ENCODE peak calls at places on chromosomes 13 and 19, in ten cellular contexts. G is RCC 7860; M is aorta; T is OCI-M1; N is activated CD4-positive, alpha-beta T cell treated with anti-CD3 and anti-CD28 coated beads for 1 hour; P is right cardiac atrium; X is NCI-H1436; V is activated CD8-positive, alpha-beta memory T cell treated with anti-CD3 and anti-CD28 coated beads, Interleukin-2, amount 10 ng/mL, durations not matched to agents 7 days and 5 days; R is tibial artery; W is GM04504. K is an unnamed sample.

GRCh38 chr19:43148233-43148632 is 38.1 kb downstream of the PSG5 start:
- DNase-seq in T (no peak), G (peak; percentile 63), M (no peak), X (no peak), W (peak; percentile 68), V (no peak), R (no peak), N (no peak), P (no peak), K (no peak)

GRCh38 chr19:47152632-47153031 is 22.0 kb downstream of the SAE1 start:
- DNase-seq in N (no peak), V (no peak), T (no peak), R (no peak), M (no peak), X (no peak), G (no peak), P (no peak), W (no peak), K (no peak)

GRCh38 chr19:11377237-11377636 is 2.8 kb downstream of the SWSAP1 start:
- DNase-seq in P (no peak), G (peak; percentile 79), N (no peak), V (peak; percentile 71), T (peak; percentile 96), X (no peak), W (peak; percentile 81), R (no peak), M (peak; percentile 71), K (no peak)

GRCh38 chr19:18650468-18651001 is 13.7 kb downstream of the KLHL26 start:
- DNase-seq in G (no peak), M (peak; percentile 90), P (peak; percentile 94), T (no peak), V (no peak), W (no peak), R (peak; percentile 99), X (no peak), N (no peak), K (peak; percentile 94)

GRCh38 chr19:1855040-1855827 is 7.0 kb upstream of the REXO1 start:
- DNase-seq in N (peak; percentile 66), T (peak; percentile 94), V (peak; percentile 95), M (peak; percentile 95), G (peak; percentile 53), P (peak; percentile 97), W (peak; percentile 84), X (peak; percentile 53), R (peak; percentile 90), K (peak; percentile 96)

GRCh38 chr19:40219721-40220276 is 1.6 kb upstream of the TTC9B start:
- DNase-seq in N (no peak), V (no peak), T (peak; percentile 60), X (peak; percentile 43), G (peak; percentile 72), P (no peak), R (no peak), W (no peak), M (no peak), K (no peak)

GRCh38 chr13:42656136-42656535 is 82.2 kb downstream of the TNFSF11 start:
- DNase-seq in X (no peak), V (no peak), G (no peak), P (no peak), M (no peak), T (no peak), N (no peak), W (no peak), R (no peak), K (no peak)

GRCh38 chr13:39866722-39867121 is 211.3 kb downstream of the COG6 start:
- DNase-seq in X (no peak), P (no peak), M (no peak), N (no peak), G (no peak), T (no peak), R (no peak), W (no peak), V (no peak), K (no peak)

GRCh38 chr19:2867025-2867991 is at the start of gene ZNF556:
- DNase-seq in W (peak; percentile 81), M (no peak), G (peak; percentile 24), T (peak; percentile 23), N (no peak), V (no peak), X (peak; percentile 31), R (no peak), P (peak; percentile 57), K (no peak)